ENCODE peak calls at places on chromosomes 7 and 10, in nine cellular contexts. One of them, this sample, is unnamed.

GRCh38 chr7:93883078-93883916 is 7.3 kb downstream of the TFPI2 start:
- DNase-seq in central memory CD4-positive, alpha-beta T cell: no peak
- DNase-seq in neuronal stem cell: no peak
- DNase-seq in CD4-positive, alpha-beta T cell: no peak
- DNase-seq in C1 segment of cervical spinal cord: no peak
- DNase-seq in NCI-H460: no peak
- DNase-seq in NCI-H1417: no peak
- DNase-seq in HEK293T: no peak
- DNase-seq in activated CD8-positive, alpha-beta memory T cell treated with anti-CD3 and anti-CD28 coated beads for 24 hours: no peak
- DNase-seq in this sample: no peak

GRCh38 chr7:73963252-73963822 is 64.6 kb upstream of the ELN start:
- DNase-seq in central memory CD4-positive, alpha-beta T cell: no peak
- DNase-seq in neuronal stem cell: no peak
- DNase-seq in CD4-positive, alpha-beta T cell: no peak
- DNase-seq in C1 segment of cervical spinal cord: no peak
- DNase-seq in NCI-H460: no peak
- DNase-seq in NCI-H1417: no peak
- DNase-seq in HEK293T: no peak
- DNase-seq in activated CD8-positive, alpha-beta memory T cell treated with anti-CD3 and anti-CD28 coated beads for 24 hours: no peak
- DNase-seq in this sample: no peak

GRCh38 chr7:103636153-103636552 is 190.1 kb upstream of the SLC26A5 start:
- DNase-seq in central memory CD4-positive, alpha-beta T cell: no peak
- DNase-seq in neuronal stem cell: peak
- DNase-seq in CD4-positive, alpha-beta T cell: no peak
- DNase-seq in C1 segment of cervical spinal cord: no peak
- DNase-seq in NCI-H460: no peak
- DNase-seq in NCI-H1417: no peak
- DNase-seq in HEK293T: no peak
- DNase-seq in activated CD8-positive, alpha-beta memory T cell treated with anti-CD3 and anti-CD28 coated beads for 24 hours: no peak
- DNase-seq in this sample: no peak

GRCh38 chr7:49398730-49399129 is 374.7 kb upstream of the VWC2 start:
- DNase-seq in central memory CD4-positive, alpha-beta T cell: no peak
- DNase-seq in neuronal stem cell: no peak
- DNase-seq in CD4-positive, alpha-beta T cell: no peak
- DNase-seq in C1 segment of cervical spinal cord: no peak
- DNase-seq in NCI-H460: no peak
- DNase-seq in NCI-H1417: no peak
- DNase-seq in HEK293T: no peak
- DNase-seq in activated CD8-positive, alpha-beta memory T cell treated with anti-CD3 and anti-CD28 coated beads for 24 hours: no peak
- DNase-seq in this sample: no peak

GRCh38 chr10:123655763-123656162 is 10.4 kb upstream of the GPR26 start:
- DNase-seq in central memory CD4-positive, alpha-beta T cell: no peak
- DNase-seq in neuronal stem cell: no peak
- DNase-seq in CD4-positive, alpha-beta T cell: no peak
- DNase-seq in C1 segment of cervical spinal cord: no peak
- DNase-seq in NCI-H460: no peak
- DNase-seq in NCI-H1417: no peak
- DNase-seq in HEK293T: no peak
- DNase-seq in activated CD8-positive, alpha-beta memory T cell treated with anti-CD3 and anti-CD28 coated beads for 24 hours: no peak
- DNase-seq in this sample: no peak

GRCh38 chr10:124573726-124574455 is 112.3 kb downstream of the LHPP start:
- DNase-seq in central memory CD4-positive, alpha-beta T cell: no peak
- DNase-seq in neuronal stem cell: no peak
- DNase-seq in CD4-positive, alpha-beta T cell: no peak
- DNase-seq in C1 segment of cervical spinal cord: no peak
- DNase-seq in NCI-H460: no peak
- DNase-seq in NCI-H1417: no peak
- DNase-seq in HEK293T: no peak
- DNase-seq in activated CD8-positive, alpha-beta memory T cell treated with anti-CD3 and anti-CD28 coated beads for 24 hours: no peak
- DNase-seq in this sample: no peak

GRCh38 chr10:102352066-102352715 is 43.3 kb upstream of the NFKB2 start:
- DNase-seq in central memory CD4-positive, alpha-beta T cell: peak
- DNase-seq in neuronal stem cell: peak
- DNase-seq in CD4-positive, alpha-beta T cell: peak
- DNase-seq in C1 segment of cervical spinal cord: peak
- DNase-seq in NCI-H460: peak
- DNase-seq in NCI-H1417: peak
- DNase-seq in HEK293T: peak
- DNase-seq in activated CD8-positive, alpha-beta memory T cell treated with anti-CD3 and anti-CD28 coated beads for 24 hours: peak
- DNase-seq in this sample: peak

GRCh38 chr7:29309041-29309860 is 114.7 kb downstream of the CHN2 start:
- DNase-seq in central memory CD4-positive, alpha-beta T cell: no peak
- DNase-seq in neuronal stem cell: no peak
- DNase-seq in CD4-positive, alpha-beta T cell: no peak
- DNase-seq in C1 segment of cervical spinal cord: no peak
- DNase-seq in NCI-H460: no peak
- DNase-seq in NCI-H1417: no peak
- DNase-seq in HEK293T: no peak
- DNase-seq in activated CD8-positive, alpha-beta memory T cell treated with anti-CD3 and anti-CD28 coated beads for 24 hours: no peak
- DNase-seq in this sample: no peak

GRCh38 chr10:97024181-97025073 is 161.3 kb downstream of the SLIT1 start:
- DNase-seq in central memory CD4-positive, alpha-beta T cell: no peak
- DNase-seq in neuronal stem cell: no peak
- DNase-seq in CD4-positive, alpha-beta T cell: no peak
- DNase-seq in C1 segment of cervical spinal cord: no peak
- DNase-seq in NCI-H460: no peak
- DNase-seq in NCI-H1417: no peak
- DNase-seq in HEK293T: no peak
- DNase-seq in activated CD8-positive, alpha-beta memory T cell treated with anti-CD3 and anti-CD28 coated beads for 24 hours: no peak
- DNase-seq in this sample: no peak

GRCh38 chr7:132394283-132395003 is 181.8 kb downstream of the PLXNA4 start:
- DNase-seq in central memory CD4-positive, alpha-beta T cell: peak
- DNase-seq in neuronal stem cell: no peak
- DNase-seq in CD4-positive, alpha-beta T cell: no peak
- DNase-seq in C1 segment of cervical spinal cord: no peak
- DNase-seq in NCI-H460: no peak
- DNase-seq in NCI-H1417: no peak
- DNase-seq in HEK293T: no peak
- DNase-seq in activated CD8-positive, alpha-beta memory T cell treated with anti-CD3 and anti-CD28 coated beads for 24 hours: no peak
- DNase-seq in this sample: peak

GRCh38 chr7:16619979-16620408 is 25.6 kb downstream of the ANKMY2 start:
- DNase-seq in central memory CD4-positive, alpha-beta T cell: no peak
- DNase-seq in neuronal stem cell: no peak
- DNase-seq in CD4-positive, alpha-beta T cell: no peak
- DNase-seq in C1 segment of cervical spinal cord: no peak
- DNase-seq in NCI-H460: no peak
- DNase-seq in NCI-H1417: no peak
- DNase-seq in HEK293T: no peak
- DNase-seq in activated CD8-positive, alpha-beta memory T cell treated with anti-CD3 and anti-CD28 coated beads for 24 hours: no peak
- DNase-seq in this sample: no peak

GRCh38 chr7:125511310-125511709 is 581.7 kb upstream of the POT1 start:
- DNase-seq in central memory CD4-positive, alpha-beta T cell: no peak
- DNase-seq in neuronal stem cell: no peak
- DNase-seq in CD4-positive, alpha-beta T cell: no peak
- DNase-seq in C1 segment of cervical spinal cord: no peak
- DNase-seq in NCI-H460: no peak
- DNase-seq in NCI-H1417: no peak
- DNase-seq in HEK293T: no peak
- DNase-seq in activated CD8-positive, alpha-beta memory T cell treated with anti-CD3 and anti-CD28 coated beads for 24 hours: no peak
- DNase-seq in this sample: no peak

GRCh38 chr7:88456490-88456889 is 149.8 kb upstream of the STEAP4 start:
- DNase-seq in central memory CD4-positive, alpha-beta T cell: no peak
- DNase-seq in neuronal stem cell: no peak
- DNase-seq in CD4-positive, alpha-beta T cell: no peak
- DNase-seq in C1 segment of cervical spinal cord: no peak
- DNase-seq in NCI-H460: no peak
- DNase-seq in NCI-H1417: no peak
- DNase-seq in HEK293T: no peak
- DNase-seq in activated CD8-positive, alpha-beta memory T cell treated with anti-CD3 and anti-CD28 coated beads for 24 hours: no peak
- DNase-seq in this sample: no peak

GRCh38 chr7:31464601-31465000 is 49.3 kb upstream of the ITPRID1 start:
- DNase-seq in central memory CD4-positive, alpha-beta T cell: no peak
- DNase-seq in neuronal stem cell: no peak
- DNase-seq in CD4-positive, alpha-beta T cell: no peak
- DNase-seq in C1 segment of cervical spinal cord: no peak
- DNase-seq in NCI-H460: no peak
- DNase-seq in NCI-H1417: no peak
- DNase-seq in HEK293T: no peak
- DNase-seq in activated CD8-positive, alpha-beta memory T cell treated with anti-CD3 and anti-CD28 coated beads for 24 hours: no peak
- DNase-seq in this sample: no peak

GRCh38 chr7:96388166-96388565 is 66.3 kb upstream of the SLC25A13 start:
- DNase-seq in central memory CD4-positive, alpha-beta T cell: no peak
- DNase-seq in neuronal stem cell: no peak
- DNase-seq in CD4-positive, alpha-beta T cell: no peak
- DNase-seq in C1 segment of cervical spinal cord: no peak
- DNase-seq in NCI-H460: no peak
- DNase-seq in NCI-H1417: peak
- DNase-seq in HEK293T: no peak
- DNase-seq in activated CD8-positive, alpha-beta memory T cell treated with anti-CD3 and anti-CD28 coated beads for 24 hours: no peak
- DNase-seq in this sample: no peak

GRCh38 chr10:71516890-71517289 is 120.2 kb downstream of the CDH23 start:
- DNase-seq in central memory CD4-positive, alpha-beta T cell: no peak
- DNase-seq in neuronal stem cell: no peak
- DNase-seq in CD4-positive, alpha-beta T cell: no peak
- DNase-seq in C1 segment of cervical spinal cord: no peak
- DNase-seq in NCI-H460: no peak
- DNase-seq in NCI-H1417: peak
- DNase-seq in HEK293T: no peak
- DNase-seq in activated CD8-positive, alpha-beta memory T cell treated with anti-CD3 and anti-CD28 coated beads for 24 hours: no peak
- DNase-seq in this sample: no peak

GRCh38 chr10:73892314-73893080 is 18.1 kb upstream of the CAMK2G start:
- DNase-seq in central memory CD4-positive, alpha-beta T cell: no peak
- DNase-seq in neuronal stem cell: no peak
- DNase-seq in CD4-positive, alpha-beta T cell: no peak
- DNase-seq in C1 segment of cervical spinal cord: no peak
- DNase-seq in NCI-H460: no peak
- DNase-seq in NCI-H1417: no peak
- DNase-seq in HEK293T: no peak
- DNase-seq in activated CD8-positive, alpha-beta memory T cell treated with anti-CD3 and anti-CD28 coated beads for 24 hours: no peak
- DNase-seq in this sample: no peak

GRCh38 chr10:12042797-12043651 is at the start of gene UPF2:
- DNase-seq in central memory CD4-positive, alpha-beta T cell: peak
- DNase-seq in neuronal stem cell: peak
- DNase-seq in CD4-positive, alpha-beta T cell: peak
- DNase-seq in C1 segment of cervical spinal cord: peak
- DNase-seq in NCI-H460: peak
- DNase-seq in NCI-H1417: peak
- DNase-seq in HEK293T: peak
- DNase-seq in activated CD8-positive, alpha-beta memory T cell treated with anti-CD3 and anti-CD28 coated beads for 24 hours: peak
- DNase-seq in this sample: peak

GRCh38 chr10:79454259-79454658 is 8.8 kb upstream of the ZCCHC24 start:
- DNase-seq in central memory CD4-positive, alpha-beta T cell: no peak
- DNase-seq in neuronal stem cell: no peak
- DNase-seq in CD4-positive, alpha-beta T cell: no peak
- DNase-seq in C1 segment of cervical spinal cord: no peak
- DNase-seq in NCI-H460: no peak
- DNase-seq in NCI-H1417: no peak
- DNase-seq in HEK293T: no peak
- DNase-seq in activated CD8-positive, alpha-beta memory T cell treated with anti-CD3 and anti-CD28 coated beads for 24 hours: no peak
- DNase-seq in this sample: no peak

This sample was measured in CD4-positive, CD25-positive, alpha-beta regulatory T cell.